ENCODE peak calls at places on chromosomes 4 and X, in five cellular contexts. A is lower leg skin, Y is uterus, J is sigmoid colon, I is A549. B is an unnamed sample.

GRCh38 chr4:128427832-128428366 is 140.3 kb upstream of the PGRMC2 start:
- DNase-seq in A (no peak), Y (no peak), J (no peak), I (peak; percentile 94), B (no peak)

GRCh38 chr4:176981551-176981950 is 188.8 kb upstream of the VEGFC start:
- DNase-seq in A (no peak), Y (no peak), J (no peak), I (no peak), B (no peak)

GRCh38 chrX:69300323-69300722 is 135.1 kb upstream of the PJA1 start:
- DNase-seq in A (no peak), Y (no peak), J (no peak), I (no peak), B (no peak)

GRCh38 chr4:118814901-118815300 is 21.0 kb downstream of the SEC24D start:
- DNase-seq in A (no peak), Y (no peak), J (no peak), I (no peak), B (no peak)

GRCh38 chr4:187393546-187394344 is 601.8 kb upstream of the ZFP42 start:
- DNase-seq in A (no peak), Y (no peak), J (no peak), I (no peak), B (no peak)

GRCh38 chrX:103063918-103064434 is at the start of gene BEX1:
- DNase-seq in A (no peak), Y (peak; percentile 46), J (peak; percentile 72), I (no peak), B (no peak)

GRCh38 chr4:18458465-18458864 is 436.9 kb upstream of the LCORL start:
- DNase-seq in A (no peak), Y (no peak), J (no peak), I (no peak), B (no peak)

GRCh38 chr4:138164218-138164617 is 77.9 kb downstream of the SLC7A11 start:
- DNase-seq in A (no peak), Y (no peak), J (no peak), I (no peak), B (no peak)

GRCh38 chrX:72057844-72058243 is 73.9 kb downstream of the RTL5 start:
- DNase-seq in A (no peak), Y (no peak), J (no peak), I (no peak), B (no peak)

GRCh38 chrX:56563231-56564116 is at the start of gene UBQLN2:
- DNase-seq in A (peak; percentile 67), Y (peak; percentile 78), J (peak; percentile 92), I (peak; percentile 87), B (no peak)

DNA sequence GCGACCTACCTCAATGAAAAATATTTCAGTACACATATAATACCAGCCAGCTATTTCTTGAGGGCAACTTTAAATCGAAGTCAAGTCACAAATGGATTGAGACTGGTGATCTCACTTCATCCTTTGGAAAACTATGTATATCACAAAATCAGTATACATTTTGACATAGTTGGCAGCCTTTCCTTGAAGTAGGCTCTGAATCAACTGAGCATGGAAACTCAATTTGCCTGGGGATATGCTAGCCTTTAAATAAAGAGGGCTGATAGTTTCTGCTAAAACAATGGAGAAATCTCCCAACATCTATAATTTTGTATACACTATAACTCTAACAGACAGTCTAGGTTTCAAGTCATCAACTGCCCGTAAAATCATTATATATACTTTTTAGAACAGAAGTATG is 282.8 kb upstream of the TENM3 start:
- DNase-seq in A (no peak), Y (no peak), J (no peak), I (no peak), B (no peak)
- TF ChIP-seq CTCF in A (no peak), Y (no peak), J (no peak), I (no peak), B (no peak)

GRCh38 chr4:78777556-78777900 is 1.4 kb downstream of the BMP2K start:
- DNase-seq in A (no peak), Y (no peak), J (no peak), I (no peak), B (no peak)

GRCh38 chr4:78775278-78776030 is 696 bp upstream of the BMP2K start:
- DNase-seq in A (peak; percentile 83), Y (peak; percentile 88), J (peak; percentile 94), I (peak; percentile 78), B (no peak)

GRCh38 chr4:78778530-78778929 is 2.4 kb downstream of the BMP2K start:
- DNase-seq in A (no peak), Y (no peak), J (no peak), I (no peak), B (no peak)

GRCh38 chr4:78776031-78776728 is at the start of gene BMP2K:
- DNase-seq in A (peak; percentile 62), Y (peak; percentile 81), J (peak; percentile 89), I (peak; percentile 60), B (no peak)

GRCh38 chr4:78776729-78777555 is 792 bp downstream of the BMP2K start:
- DNase-seq in A (peak; percentile 33), Y (peak; percentile 20), J (peak; percentile 72), I (peak; percentile 16), B (no peak)
- TF ChIP-seq POLR2A in A (no peak), Y (no peak), J (no peak), I (no peak), B (no peak)

GRCh38 chrX:151975228-151975593 is 735 bp upstream of the GABRE start:
- DNase-seq in A (no peak), Y (no peak), J (no peak), I (no peak), B (no peak)

GRCh38 chrX:151974336-151975227 is at the start of gene GABRE:
- DNase-seq in A (peak; percentile 21), Y (peak; percentile 69), J (peak; percentile 73), I (peak; percentile 52), B (no peak)

GRCh38 chrX:151975736-151976275 is 1.3 kb upstream of the GABRE start:
- DNase-seq in A (no peak), Y (no peak), J (no peak), I (no peak), B (peak; percentile 25)

GRCh38 chrX:151973851-151974335 is 583 bp downstream of the GABRE start:
- DNase-seq in A (peak; percentile 26), Y (peak; percentile 25), J (no peak), I (no peak), B (no peak)

DNA sequence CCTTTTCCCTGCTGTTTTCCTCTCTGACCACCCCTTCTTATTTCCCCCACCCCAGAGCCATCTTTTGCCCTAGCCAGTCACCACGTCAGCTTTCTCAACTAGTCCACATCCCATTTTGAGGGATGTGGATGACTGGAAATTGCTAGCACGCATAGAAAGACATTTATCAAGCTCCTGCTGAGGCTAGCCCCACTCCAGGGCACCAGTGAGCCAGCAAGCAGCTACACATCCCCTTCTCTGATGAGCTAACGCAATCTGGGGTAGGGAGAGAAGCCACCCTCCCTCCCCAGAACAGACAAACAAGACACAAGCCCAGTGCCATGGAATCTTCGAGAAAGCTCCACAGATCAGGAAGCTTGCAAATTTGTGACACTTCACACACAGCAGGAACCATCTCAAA is 1.2 kb downstream of the GABRE start:
- DNase-seq in A (no peak), Y (no peak), J (no peak), I (no peak), B (no peak)
- H3K4me3 ChIP-seq in A (no peak overlapping the region), Y (peak overlapping the region; percentile 48), J (peak overlapping the region; percentile 54), I (peak overlapping the region; percentile 76), B (peak overlapping the region; percentile 69)

GRCh38 chr4:38993683-38994082 is 38.5 kb downstream of the TMEM156 start:
- DNase-seq in A (no peak), Y (no peak), J (no peak), I (peak; percentile 12), B (no peak)
- TF ChIP-seq CTCF in A (no peak), Y (no peak), J (no peak), I (no peak), B (no peak)

DNA sequence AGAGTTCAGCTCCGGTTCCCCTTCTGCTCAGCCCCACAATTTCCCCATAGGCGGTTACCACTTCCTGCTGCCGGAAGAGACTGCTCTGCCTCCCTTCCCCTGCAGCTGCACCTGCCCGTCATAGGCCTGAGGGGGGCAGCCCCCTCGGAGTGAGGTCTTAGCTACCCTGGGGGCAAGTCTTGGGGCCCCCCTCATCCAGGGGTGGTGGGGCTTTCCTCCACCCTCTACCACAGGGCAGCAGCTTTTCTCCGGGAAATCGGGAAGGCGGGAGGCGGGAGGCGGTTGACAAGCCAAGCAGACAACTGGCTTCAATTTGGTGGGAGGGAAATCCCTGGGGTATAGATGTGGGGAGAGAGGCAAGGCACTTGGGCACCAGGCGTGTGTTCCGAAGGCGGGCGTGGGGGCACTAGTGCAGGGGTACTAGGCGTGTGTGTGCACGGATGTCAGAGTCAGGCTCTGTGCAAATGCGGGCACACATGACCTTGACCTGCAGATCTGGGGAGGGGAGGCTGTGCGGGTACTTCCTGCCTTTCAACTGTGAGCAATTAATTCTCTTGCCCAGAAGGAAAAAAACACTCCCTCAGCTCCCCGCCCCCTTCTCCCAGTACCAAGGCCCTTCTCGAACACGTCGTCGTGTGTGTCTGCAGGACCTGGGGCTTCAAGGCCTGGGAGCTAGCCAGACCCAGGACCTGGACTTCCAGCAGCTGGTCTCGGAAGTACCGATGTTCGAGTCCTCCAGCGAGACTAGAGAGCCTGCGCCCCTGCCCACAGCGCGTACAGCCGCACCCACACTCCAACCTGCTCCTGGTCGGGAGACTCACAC is 1.0 kb upstream of the ARHGAP4 start:
- DNase-seq in A (no peak), Y (no peak), J (peak; percentile 80), I (peak; percentile 45), B (no peak)
- TF ChIP-seq POLR2A in A (no peak), Y (no peak), J (no peak), I (peak; percentile 15), B (no peak)

B was measured in vagina.